ENCODE peak calls at places on chromosomes 1 and 21, in six cellular contexts. B is ovary, Y is breast epithelium, P is IMR-90, C is adrenal gland, T is A549. Q is an unnamed sample.
A peak's percentile ranks its signal among the peaks of the same experiment; 100 is the strongest.

GRCh38 chr1:155166373-155167165 is 6.5 kb downstream of the KRTCAP2 start:
- DNase-seq in C (peak; percentile 58), T (no peak), Y (no peak), B (peak; percentile 58), P (no peak), Q (no peak)

GRCh38 chr1:161179698-161180097 is 2.4 kb upstream of the B4GALT3 start:
- DNase-seq in T (no peak), B (no peak), Y (no peak), C (no peak), P (no peak), Q (no peak)

GRCh38 chr1:5996641-5997270 is 4.5 kb upstream of the NPHP4 start:
- DNase-seq in P (no peak), C (peak; percentile 5), B (no peak), Y (no peak), T (no peak), Q (no peak)

GRCh38 chr21:38839683-38840286 is 34.1 kb downstream of the ETS2 start:
- DNase-seq in P (peak; percentile 94), T (peak; percentile 53), Y (no peak), B (no peak), C (no peak), Q (no peak)

GRCh38 chr1:168801032-168801745 is 72.2 kb upstream of the DPT start:
- DNase-seq in P (no peak), C (no peak), Y (no peak), T (no peak), B (no peak), Q (no peak)

GRCh38 chr1:216005916-216006315 is 417.3 kb downstream of the USH2A start:
- DNase-seq in T (no peak), B (no peak), P (peak; percentile 71), C (no peak), Y (no peak), Q (no peak)

GRCh38 chr1:95021794-95022193 is 51.0 kb downstream of the ALG14 start:
- DNase-seq in C (peak; percentile 57), B (peak; percentile 41), T (no peak), Y (no peak), P (peak; percentile 38), Q (no peak)

GRCh38 chr1:94416901-94417701 is 1.1 kb upstream of the ABCD3 start:
- DNase-seq in Y (peak; percentile 45), T (peak; percentile 18), C (peak; percentile 41), B (peak; percentile 21), P (peak; percentile 89), Q (no peak)

GRCh38 chr1:38028671-38029070 is 16.1 kb downstream of the UTP11 start:
- DNase-seq in B (no peak), C (peak; percentile 19), Y (no peak), P (no peak), T (no peak), Q (no peak)

GRCh38 chr1:168084396-168085231 is 52.1 kb downstream of the GPR161 start:
- DNase-seq in Y (no peak), B (peak; percentile 54), T (peak; percentile 50), C (peak; percentile 46), P (peak; percentile 23), Q (peak; percentile 49)

GRCh38 chr1:109880961-109881894 is 29.4 kb upstream of the CSF1 start:
- DNase-seq in C (peak; percentile 46), P (no peak), Y (no peak), T (no peak), B (peak; percentile 70), Q (no peak)

GRCh38 chr1:39919545-39919944 is 17.8 kb upstream of the MYCL start:
- DNase-seq in B (no peak), T (peak; percentile 62), P (peak; percentile 58), C (no peak), Y (peak; percentile 32), Q (peak; percentile 73)

GRCh38 chr21:42107881-42108553 is 36.9 kb downstream of the UMODL1 start:
- DNase-seq in C (peak; percentile 82), P (peak; percentile 65), T (peak; percentile 51), Y (peak; percentile 57), B (peak; percentile 29), Q (peak; percentile 92)

GRCh38 chr1:158095737-158096335 is 84.9 kb upstream of the CD1D start:
- DNase-seq in C (peak; percentile 34), Y (no peak), B (no peak), P (peak; percentile 17), T (peak; percentile 38), Q (peak; percentile 54)

GRCh38 chr21:17795084-17796036 is 23.8 kb downstream of the C21orf91 start:
- DNase-seq in B (no peak), T (no peak), C (no peak), P (no peak), Y (no peak), Q (no peak)

GRCh38 chr1:230122361-230123279 is 55.6 kb downstream of the GALNT2 start:
- DNase-seq in C (no peak), Y (no peak), T (no peak), B (no peak), P (no peak), Q (no peak)

GRCh38 chr1:9317591-9318331 is 25.1 kb downstream of the SPSB1 start:
- DNase-seq in B (peak; percentile 74), Y (peak; percentile 53), P (peak; percentile 74), T (peak; percentile 45), C (peak; percentile 53), Q (no peak)

GRCh38 chr21:17463441-17463840 is 49.4 kb upstream of the CXADR start:
- DNase-seq in B (no peak), P (peak; percentile 97), Y (no peak), C (peak; percentile 56), T (peak; percentile 30), Q (no peak)

GRCh38 chr1:236543065-236543669 is 19.4 kb downstream of the LGALS8 start:
- DNase-seq in B (no peak), Y (no peak), T (peak; percentile 14), P (no peak), C (no peak), Q (no peak)

GRCh38 chr1:205351984-205352713 is 4.6 kb downstream of the KLHDC8A start:
- DNase-seq in B (peak; percentile 89), Y (no peak), T (peak; percentile 53), C (peak; percentile 50), P (peak; percentile 40), Q (no peak)

GRCh38 chr1:203462878-203463277 is 12.7 kb upstream of the PRELP start:
- DNase-seq in P (peak; percentile 79), Y (peak; percentile 87), C (no peak), T (peak; percentile 20), B (no peak), Q (no peak)

GRCh38 chr1:240562111-240562590 is 49.8 kb downstream of the GREM2 start:
- DNase-seq in C (no peak), Y (no peak), T (no peak), B (no peak), P (peak; percentile 74), Q (no peak)

GRCh38 chr1:226948480-226948879 is 8.4 kb downstream of the COQ8A start:
- DNase-seq in T (no peak), C (no peak), Y (no peak), P (no peak), B (no peak), Q (no peak)

GRCh38 chr1:28914228-28915035 is at the start of gene EPB41:
- DNase-seq in P (peak; percentile 88), Y (peak; percentile 82), T (peak; percentile 87), C (peak; percentile 89), B (peak; percentile 92), Q (peak; percentile 97)
- TF ChIP-seq POLR2A in P (no peak), Y (no peak), T (no peak), C (peak; percentile 11), B (peak; percentile 48), Q (no peak)

GRCh38 chr21:14762734-14763694 is 216.9 kb upstream of the SAMSN1 start:
- DNase-seq in P (no peak), B (no peak), C (no peak), Y (no peak), T (no peak), Q (no peak)
- TF ChIP-seq POLR2A in P (no peak), B (no peak), C (no peak), Y (no peak), T (no peak), Q (no peak)

DNA sequence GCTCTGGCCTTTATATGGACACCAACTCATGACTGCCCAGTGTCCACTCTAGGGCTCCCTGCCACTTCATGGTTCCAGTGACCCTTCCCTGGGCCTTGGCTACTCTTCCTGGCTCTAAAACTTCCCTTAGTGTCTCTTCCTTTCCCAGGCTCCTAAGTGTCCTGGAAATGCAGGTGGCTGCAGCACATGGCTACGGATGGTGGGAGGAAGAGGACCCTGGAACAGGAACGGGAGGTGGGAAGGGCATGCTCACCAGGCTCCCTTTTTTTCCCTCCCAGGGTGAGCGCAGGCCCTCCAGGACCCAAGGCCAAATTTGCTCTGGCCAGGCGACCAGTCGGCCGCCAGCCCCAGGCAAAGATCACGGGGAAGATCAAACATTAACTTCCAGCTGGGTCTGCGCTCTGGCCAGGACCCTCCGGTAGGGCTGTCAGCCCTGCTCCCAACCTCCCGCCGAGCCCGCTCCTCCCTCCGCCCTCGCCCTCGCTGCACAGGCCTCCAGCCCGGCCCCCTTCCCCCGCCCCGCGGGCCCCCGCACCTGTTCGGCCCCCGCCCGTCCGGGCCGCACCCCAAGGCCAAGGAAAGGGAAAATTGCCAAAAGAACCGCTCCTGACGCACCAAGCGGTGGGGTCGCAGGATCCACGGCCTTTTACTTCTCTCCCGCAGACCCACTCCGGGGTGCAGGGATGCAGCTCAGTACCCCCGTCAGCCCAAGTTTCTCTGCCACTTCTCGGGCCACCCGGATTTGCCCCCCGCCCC is 955 bp downstream of the TCEA3 start:
- DNase-seq in P (no peak), T (no peak), B (peak; percentile 74), Y (no peak), C (peak; percentile 70), Q (no peak)
- TF ChIP-seq POLR2A in P (no peak), T (no peak), B (no peak), Y (no peak), C (no peak), Q (no peak)

GRCh38 chr1:14369526-14370213 is 228.8 kb upstream of the KAZN start:
- DNase-seq in T (no peak), Y (no peak), C (no peak), P (no peak), B (no peak), Q (no peak)
- TF ChIP-seq POLR2A in T (no peak), Y (no peak), C (no peak), P (no peak), B (no peak), Q (no peak)